ENCODE peak calls at places on chromosome 16, in six cellular contexts. X, O, F, C, D and Y are unnamed samples.

GRCh38 chr16:64926476-64926875 is 195.4 kb downstream of the CDH11 start:
- DNase-seq in C (no peak), X (no peak), D (no peak), O (no peak), F (no peak), Y (no peak)

GRCh38 chr16:70610273-70611223 is 35.8 kb upstream of the IL34 start:
- DNase-seq in C (no peak), X (no peak), O (no peak), F (peak; percentile 80), D (no peak), Y (no peak)

GRCh38 chr16:81527477-81528178 is 83.0 kb downstream of the CMIP start:
- DNase-seq in X (no peak), D (peak; percentile 57), F (no peak), C (no peak), O (no peak), Y (no peak)

GRCh38 chr16:5058476-5058875 is 7.3 kb downstream of the C16orf89 start:
- DNase-seq in D (no peak), X (no peak), O (no peak), F (peak; percentile 19), C (peak; percentile 51), Y (no peak)

GRCh38 chr16:90004577-90004976 is 14.7 kb downstream of the DBNDD1 start:
- DNase-seq in O (no peak), X (no peak), D (no peak), C (no peak), F (no peak), Y (no peak)

GRCh38 chr16:73056911-73057310 is 9.0 kb upstream of the ZFHX3 start:
- DNase-seq in X (no peak), F (no peak), C (no peak), D (no peak), O (no peak), Y (no peak)

GRCh38 chr16:50802000-50802399 is 60.1 kb downstream of the CYLD start:
- DNase-seq in F (no peak), X (no peak), O (no peak), D (no peak), C (no peak), Y (no peak)

GRCh38 chr16:31700200-31700529 is 172.5 kb downstream of the AHSP start:
- DNase-seq in D (peak; percentile 66), X (no peak), O (no peak), F (no peak), C (no peak), Y (no peak)

GRCh38 chr16:12551946-12552345 is 251.7 kb downstream of the CPPED1 start:
- DNase-seq in C (no peak), D (no peak), O (no peak), X (no peak), F (no peak), Y (no peak)

GRCh38 chr16:50274771-50275415 is 8.5 kb downstream of the ADCY7 start:
- DNase-seq in D (no peak), O (no peak), C (no peak), F (no peak), X (no peak), Y (no peak)

GRCh38 chr16:87165151-87165550 is 152.0 kb downstream of the C16orf95 start:
- DNase-seq in X (no peak), C (no peak), D (no peak), O (no peak), F (no peak), Y (no peak)

GRCh38 chr16:1046271-1046955 is 26.1 kb upstream of the SSTR5 start:
- DNase-seq in O (no peak), X (no peak), D (no peak), F (no peak), C (no peak), Y (no peak)

GRCh38 chr16:69187387-69187890 is 475 bp downstream of the SNTB2 start:
- DNase-seq in F (peak; percentile 70), X (peak; percentile 41), O (no peak), D (peak; percentile 55), C (no peak), Y (peak; percentile 26)

DNA sequence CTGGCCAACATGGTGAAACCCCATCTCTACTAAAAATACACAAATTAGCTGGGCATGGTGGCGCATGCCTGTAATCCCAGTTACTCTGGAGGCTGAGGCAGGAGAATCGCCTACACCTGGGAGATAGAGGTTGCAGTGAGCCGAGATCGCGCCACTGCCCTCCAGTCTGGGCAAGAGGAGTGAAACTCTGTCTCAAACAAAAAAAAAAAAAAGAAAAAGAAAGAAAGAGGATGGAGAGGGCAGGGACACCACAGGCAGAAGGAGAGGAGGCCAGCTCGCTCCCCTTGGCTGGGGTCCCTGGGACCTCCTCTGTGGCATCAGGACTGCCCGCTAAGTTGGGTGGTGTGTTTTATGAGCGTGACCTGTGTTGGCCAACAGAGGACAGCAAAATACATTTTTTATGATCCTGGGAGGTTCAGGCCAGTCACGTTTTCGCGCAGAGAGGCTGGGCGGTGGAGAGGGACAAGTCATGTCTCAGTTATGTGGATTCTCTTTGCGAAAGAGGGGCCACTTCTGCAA is 229.6 kb downstream of the MRTFB start:
- DNase-seq in F (peak; percentile 90), D (peak; percentile 82), O (peak; percentile 90), C (peak; percentile 86), X (no peak), Y (no peak)
- H3K4me3 ChIP-seq in F (peak overlapping the region; percentile 26), D (no peak overlapping the region), O (peak overlapping the region; percentile 66), C (no peak overlapping the region), X (no peak overlapping the region), Y (peak overlapping the region; percentile 48)

GRCh38 chr16:29668267-29668666 is 5.2 kb downstream of the SPN start:
- DNase-seq in O (no peak), F (no peak), D (no peak), X (no peak), C (no peak), Y (no peak)
- H3K4me1 ChIP-seq in O (no peaks in the 10 kb centered on the region), F (no peaks in the 10 kb centered on the region), D (no peaks in the 10 kb centered on the region), X (peaks cover 47% of the 10 kb centered on the region), C (peaks cover 10% of the 10 kb centered on the region), Y (peaks cover 19% of the 10 kb centered on the region)

GRCh38 chr16:10419701-10420100 is 33.8 kb downstream of the ATF7IP2 start:
- DNase-seq in F (no peak), X (no peak), O (no peak), D (no peak), C (no peak), Y (no peak)

DNA sequence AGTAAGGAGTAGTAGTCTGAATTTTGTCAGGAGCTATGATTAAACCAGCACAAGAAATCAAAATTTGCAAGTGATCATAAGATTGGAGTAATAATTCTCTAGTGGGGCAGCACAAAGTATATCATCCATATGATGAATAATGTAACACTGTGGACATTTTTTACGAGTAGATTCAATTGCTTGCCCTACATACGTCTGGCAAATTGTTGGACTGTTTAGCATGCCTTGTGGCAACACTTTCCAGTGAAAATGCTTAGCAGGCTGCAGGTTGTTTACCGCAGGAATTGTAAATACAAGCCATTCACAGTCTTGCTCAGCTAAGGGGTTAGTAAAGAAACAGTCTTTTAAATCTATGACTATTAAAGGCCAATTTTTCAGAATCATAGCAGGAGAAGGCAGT is 35.7 kb downstream of the ATF7IP2 start:
- DNase-seq in O (no peak), C (no peak), F (no peak), X (no peak), D (no peak), Y (no peak)
- H3K4me3 ChIP-seq in O (no peak overlapping the region), C (no peak overlapping the region), F (no peak overlapping the region), X (no peak overlapping the region), D (no peak overlapping the region), Y (no peak overlapping the region)

GRCh38 chr16:67431077-67431804 is at the start of gene HSD11B2:
- DNase-seq in C (peak; percentile 54), O (no peak), F (peak; percentile 65), X (no peak), D (no peak), Y (no peak)

GRCh38 chr16:67431805-67432476 is 1.0 kb downstream of the HSD11B2 start:
- DNase-seq in F (no peak), X (no peak), O (no peak), D (no peak), C (no peak), Y (no peak)

GRCh38 chr16:67435758-67436164 is 4.8 kb downstream of the HSD11B2 start:
- DNase-seq in X (no peak), F (no peak), C (no peak), O (no peak), D (no peak), Y (no peak)

GRCh38 chr16:67432491-67432890 is 1.6 kb downstream of the HSD11B2 start:
- DNase-seq in O (no peak), F (no peak), X (no peak), C (no peak), D (no peak), Y (no peak)

GRCh38 chr16:67433131-67433719 is 2.3 kb downstream of the HSD11B2 start:
- DNase-seq in O (no peak), X (no peak), D (no peak), C (no peak), F (no peak), Y (no peak)
- H3K4me1 ChIP-seq in O (no peaks in the 10 kb centered on the region), X (peaks cover 4% of the 10 kb centered on the region), D (peaks cover 17% of the 10 kb centered on the region), C (peaks cover 26% of the 10 kb centered on the region), F (peaks cover 25% of the 10 kb centered on the region), Y (peaks cover 6% of the 10 kb centered on the region)